ENCODE peak calls at places on chromosomes 5 and 9, in ten cellular contexts. N is NCI-H2029; R is stimulated activated CD4-positive, alpha-beta T cell treated with anti-CD3 and anti-CD28 coated beads, Interleukin-12 subunit alpha, Interleukin-12 subunit beta, amount 100 ng/mL, for 48 hours; F is NCI-H510A treated with DMSO at 0.1 percent for 48 hours; U is NCI-H1436; J is MCF 10A; O is NCI-H1694 treated with DMSO at 0.1 percent for 48 hours; C is activated T-cell treated with anti-CD3 and anti-CD28 coated beads, Interleukin-2, amount 50 U/mL, for 1 hour; Q is stomach; X is naive thymus-derived CD8-positive, alpha-beta T cell. G is an unnamed sample.

GRCh38 chr9:113523421-113524141 is 60.1 kb downstream of the RGS3 start:
- DNase-seq in N (no peak), R (peak), F (no peak), U (no peak), J (no peak), O (no peak), C (peak), Q (no peak), X (peak), G (no peak)

GRCh38 chr9:119801311-119801710 is 432.1 kb upstream of the BRINP1 start:
- DNase-seq in N (no peak), R (no peak), F (no peak), U (no peak), J (peak), O (no peak), C (no peak), Q (no peak), X (no peak), G (no peak)

GRCh38 chr5:175693746-175694145 is 35.9 kb downstream of the HRH2 start:
- DNase-seq in N (no peak), R (no peak), F (no peak), U (no peak), J (no peak), O (no peak), C (no peak), Q (no peak), X (no peak), G (no peak)

GRCh38 chr9:72894342-72894741 is 58.5 kb downstream of the ALDH1A1 start:
- DNase-seq in N (no peak), R (no peak), F (no peak), U (no peak), J (no peak), O (no peak), C (no peak), Q (no peak), X (no peak), G (no peak)

GRCh38 chr5:141172381-141173204 is at the start of gene PCDHB7:
- DNase-seq in N (peak), R (no peak), F (no peak), U (no peak), J (peak), O (no peak), C (no peak), Q (no peak), X (peak), G (peak)

GRCh38 chr5:26641492-26641891 is 396.9 kb downstream of the CDH9 start:
- DNase-seq in N (no peak), R (no peak), F (no peak), U (no peak), J (no peak), O (no peak), C (no peak), Q (no peak), X (no peak), G (no peak)

GRCh38 chr5:55063220-55063863 is 39.1 kb upstream of the GZMA start:
- DNase-seq in N (no peak), R (no peak), F (peak), U (no peak), J (peak), O (no peak), C (no peak), Q (no peak), X (no peak), G (no peak)

GRCh38 chr5:147410496-147411395 is 99.1 kb downstream of the DPYSL3 start:
- DNase-seq in N (no peak), R (no peak), F (no peak), U (no peak), J (no peak), O (no peak), C (no peak), Q (no peak), X (no peak), G (no peak)

GRCh38 chr5:172299916-172300439 is 16.4 kb upstream of the UBTD2 start:
- DNase-seq in N (no peak), R (no peak), F (no peak), U (no peak), J (peak), O (no peak), C (no peak), Q (no peak), X (no peak), G (no peak)

GRCh38 chr9:137297966-137298365 is 4.1 kb downstream of the NRARP start:
- DNase-seq in N (no peak), R (no peak), F (no peak), U (no peak), J (no peak), O (no peak), C (no peak), Q (no peak), X (no peak), G (no peak)

GRCh38 chr5:151027961-151028479 is 7.6 kb downstream of the GPX3 start:
- DNase-seq in N (no peak), R (no peak), F (no peak), U (no peak), J (no peak), O (no peak), C (no peak), Q (no peak), X (no peak), G (no peak)

GRCh38 chr5:154196955-154197652 is 6.6 kb downstream of the GALNT10 start:
- DNase-seq in N (peak), R (no peak), F (peak), U (peak), J (peak), O (peak), C (no peak), Q (no peak), X (peak), G (peak)

GRCh38 chr5:14929293-14930065 is 57.9 kb upstream of the ANKH start:
- DNase-seq in N (no peak), R (no peak), F (no peak), U (no peak), J (no peak), O (peak), C (no peak), Q (no peak), X (no peak), G (no peak)

GRCh38 chr5:77029376-77029885 is 773 bp upstream of the AGGF1 start:
- DNase-seq in N (no peak), R (no peak), F (no peak), U (no peak), J (no peak), O (no peak), C (no peak), Q (no peak), X (no peak), G (no peak)

GRCh38 chr5:7991125-7991821 is 122.3 kb downstream of the MTRR start:
- DNase-seq in N (no peak), R (no peak), F (no peak), U (no peak), J (peak), O (no peak), C (no peak), Q (no peak), X (no peak), G (peak)

GRCh38 chr5:3261081-3261480 is 334.6 kb upstream of the IRX1 start:
- DNase-seq in N (no peak), R (no peak), F (no peak), U (no peak), J (no peak), O (no peak), C (no peak), Q (no peak), X (no peak), G (no peak)

GRCh38 chr9:88462191-88462590 is 72.8 kb upstream of the NXNL2 start:
- DNase-seq in N (no peak), R (no peak), F (no peak), U (no peak), J (peak), O (no peak), C (no peak), Q (no peak), X (no peak), G (no peak)

GRCh38 chr5:56313004-56313531 is 79.9 kb upstream of the ANKRD55 start:
- DNase-seq in N (no peak), R (no peak), F (no peak), U (no peak), J (no peak), O (no peak), C (no peak), Q (no peak), X (no peak), G (no peak)

GRCh38 chr9:136629879-136630661 is 32.6 kb upstream of the EGFL7 start:
- DNase-seq in N (no peak), R (peak), F (no peak), U (no peak), J (peak), O (peak), C (peak), Q (peak), X (peak), G (peak)

GRCh38 chr9:84759300-84759750 is 89.8 kb downstream of the NTRK2 start:
- DNase-seq in N (no peak), R (no peak), F (no peak), U (no peak), J (peak), O (no peak), C (no peak), Q (no peak), X (no peak), G (no peak)

GRCh38 chr9:18202924-18203323 is 271.0 kb upstream of the ADAMTSL1 start:
- DNase-seq in N (no peak), R (no peak), F (no peak), U (no peak), J (no peak), O (no peak), C (no peak), Q (no peak), X (no peak), G (no peak)